ENCODE peak calls at places on chromosomes 12 and 14, in nine cellular contexts. X, L, P, E, G, T, K, W and J are unnamed samples.

GRCh38 chr14:20809917-20810316 is 7.3 kb upstream of the RNASE1 start:
- DNase-seq in W (no peak), T (no peak), K (no peak), G (no peak), X (no peak), P (no peak), E (no peak), L (no peak), J (no peak)

GRCh38 chr12:97760601-97761000 is 298.0 kb downstream of the RMST start:
- DNase-seq in L (no peak), T (no peak), E (no peak), P (no peak), X (no peak), K (no peak), W (no peak), G (no peak), J (no peak)

GRCh38 chr14:23060536-23061260 is 3.4 kb upstream of the CDH24 start:
- DNase-seq in P (no peak), X (no peak), K (no peak), L (no peak), G (no peak), W (no peak), E (no peak), T (no peak), J (no peak)

GRCh38 chr14:65821224-65821753 is 408.8 kb downstream of the FUT8 start:
- DNase-seq in G (no peak), E (no peak), T (no peak), L (no peak), K (no peak), P (no peak), W (no peak), X (no peak), J (no peak)

GRCh38 chr14:20757963-20758362 is 10.2 kb upstream of the EDDM3B start:
- DNase-seq in L (no peak), X (peak; percentile 40), G (no peak), W (peak; percentile 24), P (peak; percentile 28), E (no peak), T (no peak), K (no peak), J (no peak)

GRCh38 chr14:23643533-23644194 is 7.5 kb downstream of the DHRS2 start:
- DNase-seq in T (no peak), G (no peak), K (peak; percentile 64), W (no peak), X (no peak), P (no peak), E (no peak), L (no peak), J (no peak)

GRCh38 chr12:50733720-50734119 is 30.2 kb upstream of the ATF1 start:
- DNase-seq in P (no peak), E (no peak), T (no peak), K (no peak), W (no peak), G (no peak), L (no peak), X (no peak), J (no peak)

GRCh38 chr12:64006211-64006610 is 161.7 kb downstream of the SRGAP1 start:
- DNase-seq in T (no peak), P (no peak), W (no peak), E (peak; percentile 47), K (no peak), G (no peak), X (no peak), L (no peak), J (no peak)

GRCh38 chr14:94940263-94940993 is 170.5 kb upstream of the GSC start:
- DNase-seq in P (no peak), E (no peak), G (no peak), K (no peak), X (no peak), T (no peak), W (no peak), L (no peak), J (no peak)

GRCh38 chr12:95385246-95385645 is 88.7 kb upstream of the METAP2 start:
- DNase-seq in T (no peak), E (no peak), L (no peak), K (peak; percentile 14), P (no peak), W (no peak), G (no peak), X (no peak), J (no peak)

GRCh38 chr12:65229441-65229840 is 49.0 kb upstream of the MSRB3 start:
- DNase-seq in W (no peak), K (peak; percentile 73), P (no peak), G (peak; percentile 11), X (no peak), E (no peak), L (no peak), T (no peak), J (no peak)

GRCh38 chr12:60266381-60266852 is 670.6 kb downstream of the SLC16A7 start:
- DNase-seq in G (peak; percentile 13), X (no peak), E (no peak), W (no peak), L (no peak), P (peak; percentile 1), K (peak; percentile 77), T (no peak), J (no peak)

GRCh38 chr12:51028811-51029146 is 2.6 kb upstream of the SLC11A2 start:
- DNase-seq in E (no peak), X (no peak), G (no peak), T (no peak), K (no peak), P (no peak), W (no peak), L (no peak), J (no peak)

GRCh38 chr14:99354166-99354875 is 82.3 kb upstream of the BCL11B start:
- DNase-seq in P (no peak), K (no peak), W (no peak), G (no peak), T (no peak), E (no peak), L (no peak), X (no peak), J (no peak)

GRCh38 chr14:94129758-94130414 is 482 bp upstream of the IFI27L2 start:
- DNase-seq in L (no peak), X (peak; percentile 70), W (no peak), G (peak; percentile 49), T (peak; percentile 40), K (peak; percentile 68), E (no peak), P (no peak), J (no peak)

GRCh38 chr12:109212460-109213115 is 96.2 kb downstream of the ACACB start:
- DNase-seq in P (no peak), G (no peak), K (no peak), L (no peak), W (no peak), E (no peak), X (no peak), T (no peak), J (no peak)

GRCh38 chr14:56805201-56805991 is 4.9 kb downstream of the OTX2 start:
- DNase-seq in G (no peak), X (no peak), K (no peak), W (no peak), T (no peak), E (no peak), L (no peak), P (no peak), J (no peak)

GRCh38 chr12:13843841-13844240 is 137.6 kb downstream of the GRIN2B start:
- DNase-seq in T (no peak), W (no peak), E (no peak), G (no peak), L (no peak), X (no peak), K (no peak), P (no peak), J (no peak)

GRCh38 chr14:54642950-54643695 is 76.2 kb downstream of the SAMD4A start:
- DNase-seq in X (no peak), L (no peak), T (no peak), G (no peak), W (peak; percentile 15), K (peak; percentile 15), E (no peak), P (no peak), J (no peak)

GRCh38 chr14:94581127-94581999 is at the start of gene SERPINA5:
- DNase-seq in K (peak; percentile 25), E (no peak), W (no peak), G (peak; percentile 35), P (no peak), T (peak; percentile 67), L (no peak), X (no peak), J (no peak)

GRCh38 chr12:105948331-105948730 is 190.4 kb downstream of the NUAK1 start:
- DNase-seq in K (no peak), X (no peak), L (no peak), T (no peak), W (no peak), E (peak; percentile 43), G (no peak), P (no peak), J (no peak)

GRCh38 chr12:130587966-130588365 is 128.1 kb downstream of the RIMBP2 start:
- DNase-seq in P (no peak), G (no peak), T (no peak), K (no peak), W (no peak), X (no peak), L (no peak), E (no peak), J (no peak)

GRCh38 chr12:46395308-46395707 is 22.7 kb upstream of the SLC38A2 start:
- DNase-seq in K (no peak), G (no peak), L (no peak), W (no peak), X (no peak), P (no peak), E (no peak), T (no peak), J (no peak)

GRCh38 chr12:120738252-120739030 is 12.8 kb downstream of the ACADS start:
- DNase-seq in L (no peak), E (no peak), K (no peak), X (no peak), W (no peak), G (no peak), P (no peak), T (no peak), J (no peak)

GRCh38 chr14:99660794-99661193 is 15.9 kb downstream of the HHIPL1 start:
- DNase-seq in X (no peak), K (peak; percentile 45), P (no peak), E (no peak), W (no peak), G (no peak), L (no peak), T (no peak), J (no peak)

GRCh38 chr12:90124914-90125313 is 416.3 kb upstream of the ATP2B1 start:
- DNase-seq in P (no peak), L (no peak), E (no peak), T (no peak), K (no peak), X (no peak), G (no peak), W (no peak), J (no peak)

GRCh38 chr12:122062832-122063690 is 15.5 kb upstream of the MLXIP start:
- DNase-seq in P (peak; percentile 82), L (no peak), X (peak; percentile 20), K (peak; percentile 86), E (no peak), T (peak; percentile 44), G (peak; percentile 63), W (peak; percentile 68), J (no peak)

GRCh38 chr14:103803661-103804060 is 43.7 kb downstream of the PPP1R13B start:
- DNase-seq in G (no peak), X (no peak), K (peak; percentile 62), L (no peak), E (no peak), T (no peak), W (no peak), P (no peak), J (no peak)

GRCh38 chr14:95258754-95259593 is 60.7 kb downstream of the CLMN start:
- DNase-seq in P (no peak), T (no peak), E (no peak), K (no peak), L (no peak), X (no peak), G (no peak), W (no peak), J (no peak)

GRCh38 chr12:122749569-122750332 is 2.9 kb upstream of the DENR start:
- DNase-seq in L (no peak), P (no peak), K (no peak), E (no peak), G (no peak), T (no peak), W (no peak), X (no peak), J (no peak)

GRCh38 chr12:50799908-50800307 is 36.0 kb downstream of the ATF1 start:
- DNase-seq in G (no peak), W (no peak), T (no peak), X (no peak), K (no peak), E (no peak), P (no peak), L (no peak), J (no peak)